ENCODE peak calls at places on chromosomes 6 and 20, in six cellular contexts. B, X, A, U, Y and I are unnamed samples. For H3K4me1, the result is how much of the 10 kb centered on the place peaks cover.

GRCh38 chr20:52805892-52806291 is 166.3 kb upstream of the TSHZ2 start:
- DNase-seq in B (no peak), U (no peak), X (no peak), A (no peak), Y (no peak), I (no peak)

GRCh38 chr6:45631396-45631795 is 253.7 kb upstream of the SUPT3H start:
- DNase-seq in Y (no peak), B (no peak), U (no peak), A (peak), X (no peak), I (no peak)

GRCh38 chr6:133609404-133610270 is 279.3 kb upstream of the TCF21 start:
- DNase-seq in Y (no peak), X (peak), A (peak), B (no peak), U (no peak), I (no peak)

GRCh38 chr6:78243519-78243918 is 590.7 kb downstream of the MEI4 start:
- DNase-seq in A (peak), B (no peak), U (no peak), X (peak), Y (no peak), I (no peak)

GRCh38 chr6:130020106-130020851 is 1.9 kb downstream of the L3MBTL3 start:
- DNase-seq in A (peak), B (peak), Y (peak), U (peak), X (no peak), I (no peak)

GRCh38 chr6:149231786-149232185 is 85.7 kb upstream of the TAB2 start:
- DNase-seq in X (peak), Y (no peak), B (no peak), U (no peak), A (peak), I (no peak)

GRCh38 chr6:72946766-72947165 is 278.5 kb downstream of the KHDC1L start:
- DNase-seq in B (no peak), U (no peak), A (peak), X (peak), Y (no peak), I (no peak)

GRCh38 chr6:84284428-84285033 is 57.1 kb upstream of the CEP162 start:
- DNase-seq in U (peak), X (peak), A (peak), Y (no peak), B (peak), I (peak)

GRCh38 chr20:57166568-57167291 is 99.7 kb downstream of the BMP7 start:
- DNase-seq in A (no peak), Y (no peak), X (no peak), U (no peak), B (no peak), I (no peak)

GRCh38 chr6:116115781-116116180 is 10.2 kb downstream of the COL10A1 start:
- DNase-seq in Y (no peak), U (no peak), B (no peak), X (no peak), A (no peak), I (no peak)

GRCh38 chr6:2857580-2858337 is 16.1 kb upstream of the SERPINB1 start:
- DNase-seq in X (peak), A (peak), Y (no peak), B (no peak), U (peak), I (no peak)

GRCh38 chr6:3319801-3320200 is 61.1 kb downstream of the PSMG4 start:
- DNase-seq in B (no peak), Y (no peak), U (no peak), A (no peak), X (no peak), I (no peak)

GRCh38 chr6:5749016-5749665 is 257.6 kb downstream of the NRN1 start:
- DNase-seq in U (no peak), Y (no peak), B (no peak), X (no peak), A (no peak), I (no peak)

GRCh38 chr6:96520039-96520850 is 1.4 kb upstream of the UFL1 start:
- DNase-seq in B (no peak), A (peak), U (peak), Y (no peak), X (peak), I (peak)

GRCh38 chr6:100554228-100554627 is 89.5 kb upstream of the SIM1 start:
- DNase-seq in B (no peak), Y (no peak), A (peak), U (no peak), X (no peak), I (no peak)

GRCh38 chr6:26286168-26286854 is 78.7 kb upstream of the BTN3A2 start:
- DNase-seq in X (peak), Y (peak), B (peak), U (peak), A (peak), I (peak)

GRCh38 chr6:111573118-111573883 is 32.4 kb downstream of the TRAF3IP2 start:
- DNase-seq in A (peak), B (no peak), X (peak), U (no peak), Y (no peak), I (no peak)

GRCh38 chr6:71072508-71072907 is 115.6 kb upstream of the B3GAT2 start:
- DNase-seq in Y (no peak), B (peak), A (peak), X (peak), U (no peak), I (no peak)

GRCh38 chr6:92180090-92180489 is 1239.3 kb downstream of the EPHA7 start:
- DNase-seq in B (no peak), X (no peak), A (no peak), Y (no peak), U (no peak), I (no peak)

GRCh38 chr6:33790910-33791309 is 2.0 kb upstream of the LEMD2 start:
- DNase-seq in Y (no peak), B (no peak), A (no peak), X (no peak), U (no peak), I (no peak)
- H3K4me1 ChIP-seq in Y (under half), B (under half), A (under half), X (under half), U (under half), I (under half)

GRCh38 chr20:63356931-63357879 is 3.9 kb downstream of the CHRNA4 start:
- DNase-seq in U (no peak), X (no peak), A (no peak), B (no peak), Y (no peak), I (no peak)

GRCh38 chr20:63356511-63356910 is 4.6 kb downstream of the CHRNA4 start:
- DNase-seq in A (no peak), B (no peak), Y (no peak), U (no peak), X (no peak), I (no peak)

GRCh38 chr20:63359164-63359934 is 1.8 kb downstream of the CHRNA4 start:
- DNase-seq in A (no peak), B (no peak), X (no peak), U (no peak), Y (no peak), I (no peak)

GRCh38 chr20:63359937-63360849 is 956 bp downstream of the CHRNA4 start:
- DNase-seq in A (no peak), U (no peak), X (no peak), Y (no peak), B (no peak), I (no peak)

DNA sequence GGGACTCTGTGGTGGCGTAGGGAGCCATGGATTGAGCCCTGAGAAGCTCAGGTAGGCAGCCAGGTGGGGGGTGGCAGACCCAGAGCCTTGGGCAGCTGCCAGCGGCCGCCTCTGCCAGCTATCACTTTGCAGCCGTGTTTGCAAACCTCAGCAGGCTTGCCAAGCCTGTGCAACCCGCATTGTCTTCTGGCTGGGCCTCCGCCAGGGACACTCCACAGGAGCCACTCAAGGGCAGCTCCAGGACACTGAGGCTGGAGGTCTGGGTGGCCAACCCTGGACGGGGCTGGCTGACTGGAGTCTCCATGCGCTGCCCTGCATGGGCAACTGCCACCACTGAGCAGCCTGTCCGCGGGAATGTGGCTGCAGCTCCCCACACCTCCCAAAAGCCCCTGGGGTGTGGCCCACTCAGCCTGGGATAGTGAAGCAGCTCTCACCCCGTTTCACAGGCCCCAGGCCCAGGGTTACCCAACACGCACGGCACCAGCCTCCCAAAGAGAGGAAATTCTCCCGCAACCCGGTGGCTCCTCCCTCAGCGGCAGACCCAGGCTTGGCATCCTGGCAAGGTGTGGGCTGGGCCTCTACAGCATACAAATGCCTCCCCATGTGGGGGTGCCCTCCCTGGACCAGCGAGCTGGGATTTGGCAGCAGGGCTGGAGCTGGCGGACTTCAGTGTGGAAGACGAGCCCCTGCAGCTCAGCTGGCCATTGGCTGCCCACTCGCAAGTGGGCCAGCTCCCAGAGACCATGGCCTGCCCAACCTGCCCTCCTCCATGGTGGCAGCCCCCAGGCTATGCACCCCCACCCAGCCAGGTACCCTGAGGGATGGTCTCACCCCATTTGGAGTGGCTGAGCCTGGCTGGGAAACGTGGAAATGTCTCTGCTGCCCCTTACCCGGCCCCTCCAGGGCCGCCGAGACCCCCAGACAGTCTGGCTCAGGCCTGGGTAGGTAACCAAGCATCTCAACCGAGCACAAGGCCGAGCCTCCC is 2.9 kb downstream of the CHRNA4 start:
- DNase-seq in B (no peak), A (no peak), X (no peak), U (no peak), Y (no peak), I (no peak)
- H2BK15ac ChIP-seq in B (peak), A (no peak), X (no peak), U (no peak), Y (no peak), I (no peak)

GRCh38 chr20:9053108-9053507 is 15.8 kb upstream of the PLCB4 start:
- DNase-seq in Y (no peak), A (no peak), U (no peak), X (no peak), B (no peak), I (no peak)

GRCh38 chr20:9054176-9054575 is 14.7 kb upstream of the PLCB4 start:
- DNase-seq in U (no peak), B (no peak), A (peak), X (peak), Y (no peak), I (no peak)

GRCh38 chr20:9052136-9052535 is 16.8 kb upstream of the PLCB4 start:
- DNase-seq in U (no peak), Y (no peak), X (no peak), A (no peak), B (no peak), I (no peak)

GRCh38 chr20:9051508-9051907 is 17.4 kb upstream of the PLCB4 start:
- DNase-seq in Y (no peak), A (peak), U (peak), B (no peak), X (peak), I (no peak)
- H3K4me1 ChIP-seq in Y (under half), A (under half), U (under half), B (under half), X (under half), I (under half)

GRCh38 chr6:79377047-79377446 is 142.6 kb upstream of the HMGN3 start:
- DNase-seq in A (no peak), B (no peak), Y (no peak), X (no peak), U (no peak), I (no peak)
- H2BK15ac ChIP-seq in A (no peak), B (no peak), Y (no peak), X (no peak), U (no peak), I (no peak)

GRCh38 chr20:46609043-46609442 is 42.2 kb downstream of the SLC13A3 start:
- DNase-seq in U (no peak), B (no peak), X (no peak), Y (no peak), A (no peak), I (no peak)
- H3K4me1 ChIP-seq in U (under half), B (under half), X (under half), Y (under half), A (under half), I (under half)